ENCODE peak calls at places on chromosomes 4 and X, in four cellular contexts. Z is uterus, H is pancreas, D is PC-9. N is an unnamed sample.

GRCh38 chr4:109589605-109590004 is 29.6 kb downstream of the MCUB start:
- DNase-seq in Z (no peak), H (no peak), D (no peak), N (no peak)

GRCh38 chrX:69153060-69153730 is 12.1 kb downstream of the PJA1 start:
- DNase-seq in D (peak; percentile 53), Z (peak; percentile 30), H (peak; percentile 18), N (no peak)

GRCh38 chr4:169485791-169486742 is 126.3 kb downstream of the NEK1 start:
- DNase-seq in Z (no peak), D (peak; percentile 43), H (peak; percentile 18), N (no peak)

GRCh38 chr4:54482529-54482961 is 175.2 kb upstream of the KIT start:
- DNase-seq in Z (no peak), H (no peak), D (no peak), N (no peak)

GRCh38 chr4:101229116-101229515 is 118.2 kb downstream of the PPP3CA start:
- DNase-seq in Z (no peak), D (no peak), H (no peak), N (no peak)

GRCh38 chr4:133152330-133152791 is 3.3 kb downstream of the PCDH10 start:
- DNase-seq in D (no peak), Z (no peak), H (no peak), N (no peak)

GRCh38 chr4:97656034-97656720 is 487.1 kb downstream of the STPG2 start:
- DNase-seq in D (no peak), Z (no peak), H (no peak), N (no peak)

GRCh38 chr4:53653484-53654053 is 62.3 kb upstream of the LNX1 start:
- DNase-seq in H (peak; percentile 60), D (no peak), Z (no peak), N (peak; percentile 53)

GRCh38 chr4:6071191-6071958 is 53.1 kb upstream of the C4orf50 start:
- DNase-seq in H (no peak), D (no peak), Z (no peak), N (no peak)

GRCh38 chr4:100938698-100939097 is 408.6 kb downstream of the PPP3CA start:
- DNase-seq in D (no peak), Z (no peak), H (no peak), N (no peak)

GRCh38 chr4:119834901-119835300 is 206.3 kb upstream of the PDE5A start:
- DNase-seq in Z (no peak), H (no peak), D (no peak), N (no peak)

GRCh38 chrX:15242899-15243555 is 26.9 kb downstream of the ASB9 start:
- DNase-seq in H (no peak), D (peak; percentile 40), Z (no peak), N (no peak)

GRCh38 chr4:25165916-25166315 is 5.7 kb upstream of the SEPSECS start:
- DNase-seq in Z (no peak), H (no peak), D (no peak), N (no peak)

GRCh38 chr4:96936886-96937285 is 1097.0 kb downstream of the PDHA2 start:
- DNase-seq in H (no peak), Z (no peak), D (no peak), N (no peak)

GRCh38 chrX:87580862-87581261 is 63.3 kb downstream of the KLHL4 start:
- DNase-seq in H (no peak), D (no peak), Z (no peak), N (no peak)

DNA sequence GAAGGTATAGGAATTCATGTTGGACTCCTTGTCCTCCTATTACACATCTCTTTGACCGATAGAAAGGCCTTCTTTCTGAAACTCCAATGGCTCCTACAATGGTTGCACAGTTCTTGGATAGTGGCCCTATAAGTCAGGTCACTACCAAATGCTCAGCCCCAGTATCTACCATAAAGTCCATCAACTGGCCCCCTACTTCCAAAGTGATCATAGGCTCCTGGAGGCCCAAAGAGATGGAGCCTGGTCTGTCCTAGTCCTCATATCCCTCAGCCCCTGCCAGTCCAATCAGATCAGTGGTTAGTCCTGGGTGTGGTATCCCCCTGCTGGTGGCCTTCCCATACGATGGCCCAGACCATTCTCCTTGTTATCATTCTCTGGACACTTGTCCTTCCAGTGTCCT is 30.3 kb downstream of the SULT1E1 start:
- DNase-seq in H (no peak), Z (no peak), D (no peak), N (no peak)
- H3K4me3 ChIP-seq in H (no peak overlapping the region), Z (no peak overlapping the region), D (no peak overlapping the region), N (no peak overlapping the region)

DNA sequence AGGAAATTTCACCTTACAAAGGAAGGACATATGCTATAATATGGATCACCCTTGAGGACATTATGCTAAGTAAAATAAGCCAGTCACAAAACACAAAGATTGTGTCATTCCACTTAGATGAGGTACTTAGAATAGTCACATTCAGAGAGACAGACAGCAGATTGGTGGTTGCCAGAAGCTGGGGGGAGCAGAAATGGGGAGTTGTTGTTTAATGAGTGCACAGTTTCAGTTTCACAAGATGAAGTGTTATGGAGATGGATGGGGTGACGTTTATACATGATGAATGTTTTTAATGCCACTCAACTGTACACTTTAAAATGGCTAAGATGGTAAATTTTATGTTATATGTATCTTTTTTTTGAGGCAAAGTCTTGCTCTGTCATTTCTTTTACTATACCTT is 14.8 kb upstream of the SPON2 start:
- DNase-seq in H (peak; percentile 8), Z (peak; percentile 59), D (no peak), N (peak; percentile 26)
- H3K4me1 ChIP-seq in H (peaks cover 6% of the 10 kb centered on the region), Z (no peaks in the 10 kb centered on the region), D (peaks cover 7% of the 10 kb centered on the region), N (no peaks in the 10 kb centered on the region)

GRCh38 chr4:74451214-74451661 is 6.3 kb downstream of the AREG start:
- DNase-seq in Z (no peak), D (peak; percentile 62), H (no peak), N (no peak)
- H3K4me3 ChIP-seq in Z (no peak overlapping the region), D (no peak overlapping the region), H (no peak overlapping the region), N (no peak overlapping the region)

DNA sequence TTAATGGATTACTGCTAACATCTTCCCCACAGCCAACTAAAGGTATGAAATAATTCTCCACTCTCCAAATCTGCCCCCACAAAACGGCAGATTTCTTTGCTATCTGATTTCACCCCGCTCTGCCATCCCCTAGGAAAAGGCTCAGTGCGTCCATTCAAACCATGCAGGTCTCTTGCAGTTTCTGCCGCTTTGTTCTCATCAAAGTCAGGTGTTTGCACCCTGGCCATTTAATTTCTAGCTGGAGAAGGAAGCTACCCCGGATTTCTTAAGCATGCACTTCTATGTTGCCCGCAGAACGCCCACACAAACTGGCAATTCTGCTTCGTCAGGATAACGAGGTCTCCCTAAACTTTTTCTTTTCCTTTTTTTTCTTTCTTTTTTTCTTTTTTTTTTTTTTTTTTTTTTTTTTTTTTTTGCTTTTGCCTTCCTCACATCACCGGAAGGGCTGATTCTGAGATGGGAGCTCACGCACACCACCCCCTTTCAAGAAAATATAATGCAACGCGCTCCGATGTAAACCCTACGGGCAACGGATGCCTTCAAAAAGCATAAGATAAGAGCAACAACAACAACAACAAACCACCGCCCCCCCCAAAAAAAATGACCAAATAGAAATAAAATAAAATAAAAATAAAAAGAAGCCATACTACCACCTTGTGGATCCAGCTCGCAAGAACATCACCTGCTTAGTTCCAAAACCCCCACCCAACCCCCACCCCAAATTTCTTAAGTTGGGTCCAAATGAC is 3.2 kb downstream of the NLGN4X start:
- DNase-seq in Z (no peak), H (no peak), D (no peak), N (no peak)
- H3K4me1 ChIP-seq in Z (no peaks in the 10 kb centered on the region), H (no peaks in the 10 kb centered on the region), D (no peaks in the 10 kb centered on the region), N (no peaks in the 10 kb centered on the region)

GRCh38 chrX:103373581-103373980 is 2.8 kb upstream of the BEX3 start:
- DNase-seq in Z (no peak), H (no peak), D (peak; percentile 41), N (no peak)

GRCh38 chrX:103376118-103376978 is at the start of gene BEX3:
- DNase-seq in Z (peak; percentile 46), D (no peak), H (peak; percentile 39), N (peak; percentile 48)

GRCh38 chrX:103372886-103373285 is 3.5 kb upstream of the BEX3 start:
- DNase-seq in D (no peak), Z (no peak), H (no peak), N (no peak)

GRCh38 chrX:103378990-103379389 is 2.7 kb downstream of the BEX3 start:
- DNase-seq in D (no peak), H (no peak), Z (no peak), N (no peak)

DNA sequence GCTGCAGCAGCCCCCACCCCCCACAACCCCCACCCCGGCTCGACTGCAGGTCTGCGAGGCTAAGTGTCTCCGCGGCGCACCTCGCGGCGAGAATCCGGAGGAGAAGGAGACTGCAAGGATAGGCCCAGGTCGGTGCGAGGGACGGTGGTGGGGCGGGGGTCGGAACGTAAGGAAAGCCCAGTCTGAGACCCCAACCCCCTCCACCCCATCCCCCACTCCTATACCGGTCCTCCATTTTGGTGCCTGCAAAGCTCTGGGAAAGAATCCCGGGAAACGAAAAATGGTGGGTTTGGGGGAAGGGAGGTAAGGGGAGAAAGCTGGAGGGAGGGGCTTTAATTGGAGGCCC is 614 bp downstream of the BEX3 start:
- DNase-seq in H (no peak), Z (peak; percentile 18), D (no peak), N (no peak)
- H3K4me3 ChIP-seq in H (peak overlapping the region; percentile 48), Z (peak overlapping the region; percentile 63), D (peak overlapping the region; percentile 62), N (peak overlapping the region; percentile 46)

GRCh38 chrX:43693602-43694406 is 37.7 kb downstream of the MAOA start:
- DNase-seq in D (peak; percentile 81), Z (no peak), H (peak; percentile 79), N (no peak)
- H3K4me1 ChIP-seq in D (peaks cover 23% of the 10 kb centered on the region), Z (no peaks in the 10 kb centered on the region), H (peaks cover 25% of the 10 kb centered on the region), N (no peaks in the 10 kb centered on the region)

GRCh38 chr4:3529363-3529762 is 2.9 kb downstream of the LRPAP1 start:
- DNase-seq in D (no peak), Z (no peak), H (peak; percentile 38), N (no peak)
- H3K4me3 ChIP-seq in D (no peak overlapping the region), Z (no peak overlapping the region), H (no peak overlapping the region), N (no peak overlapping the region)

GRCh38 chr4:145097821-145098674 is at the start of the genes ABCE1 and ANAPC10:
- DNase-seq in D (peak; percentile 86), H (peak; percentile 97), Z (peak; percentile 96), N (peak; percentile 92)
- H3K4me1 ChIP-seq in D (peaks cover 20% of the 10 kb centered on the region), H (no peaks in the 10 kb centered on the region), Z (peaks cover 7% of the 10 kb centered on the region), N (peaks cover 14% of the 10 kb centered on the region)

GRCh38 chr4:15427715-15428114 is at the start of gene C1QTNF7:
- DNase-seq in H (no peak), D (no peak), Z (no peak), N (no peak)
- H3K4me3 ChIP-seq in H (no peak within 1 kb of the TSS), D (no peak within 1 kb of the TSS), Z (no peak within 1 kb of the TSS), N (no peak within 1 kb of the TSS)

GRCh38 chrX:10014462-10015373 is 47.6 kb downstream of the CLDN34 start:
- DNase-seq in Z (peak; percentile 88), D (peak; percentile 63), H (peak; percentile 87), N (peak; percentile 87)
- H3K4me1 ChIP-seq in Z (no peaks in the 10 kb centered on the region), D (peaks cover 46% of the 10 kb centered on the region), H (no peaks in the 10 kb centered on the region), N (no peaks in the 10 kb centered on the region)

N was measured in Peyer's patch.